ENCODE peak calls at places on chromosomes 5 and 9, in ten cellular contexts. L is nephron progenitor cell; P is brain microvascular endothelial cell; D is activated CD8-positive, alpha-beta T cell treated with anti-CD3 and anti-CD28 coated beads for 36 hours; A is foreskin fibroblast; C is A549; X is endothelial cell of umbilical vein; Q is choroid plexus epithelial cell; H is sigmoid colon; N is WTC11. F is an unnamed sample.

GRCh38 chr5:158117467-158118165 is 258.7 kb upstream of the CLINT1 start:
- DNase-seq in X (no peak), Q (no peak), N (no peak), L (no peak), H (no peak), P (no peak), C (no peak), A (peak), D (no peak), F (no peak)

GRCh38 chr5:139243425-139243965 is 45.3 kb upstream of the SIL1 start:
- DNase-seq in P (no peak), X (no peak), Q (peak), D (no peak), H (no peak), A (peak), C (no peak), L (no peak), N (no peak), F (no peak)

GRCh38 chr5:177447066-177447610 is 524 bp downstream of the PRR7 start:
- DNase-seq in H (no peak), P (no peak), A (no peak), D (peak), C (peak), Q (peak), X (no peak), N (peak), L (peak), F (peak)

GRCh38 chr9:127545196-127546124 is 66.6 kb upstream of the STXBP1 start:
- DNase-seq in N (no peak), H (peak), D (no peak), Q (peak), L (no peak), P (no peak), A (no peak), C (peak), X (peak), F (no peak)

GRCh38 chr9:92767078-92768054 is 2.7 kb upstream of the BICD2 start:
- DNase-seq in N (no peak), H (no peak), L (no peak), A (no peak), X (no peak), D (no peak), C (no peak), Q (no peak), P (no peak), F (no peak)

GRCh38 chr9:98255064-98255577 is 328 bp downstream of the TBC1D2 start:
- DNase-seq in Q (peak), L (no peak), D (peak), N (no peak), C (peak), H (peak), P (peak), X (no peak), A (peak), F (no peak)

GRCh38 chr9:119004618-119004990 is 364.6 kb downstream of the BRINP1 start:
- DNase-seq in P (peak), L (no peak), X (no peak), H (peak), D (no peak), N (no peak), Q (peak), C (peak), A (peak), F (no peak)

GRCh38 chr5:37804401-37804800 is 35.4 kb downstream of the GDNF start:
- DNase-seq in Q (no peak), P (no peak), X (no peak), D (no peak), C (no peak), A (no peak), N (no peak), L (no peak), H (no peak), F (no peak)

GRCh38 chr9:105890046-105890822 is 195.9 kb downstream of the TMEM38B start:
- DNase-seq in A (no peak), X (no peak), P (no peak), N (no peak), D (no peak), H (no peak), L (no peak), C (no peak), Q (peak), F (no peak)

GRCh38 chr9:89803403-89803802 is 198.6 kb downstream of the GADD45G start:
- DNase-seq in D (no peak), H (no peak), X (no peak), A (no peak), P (no peak), C (no peak), L (no peak), N (no peak), Q (no peak), F (no peak)

GRCh38 chr9:128624566-128624965 is 32.1 kb downstream of the DYNC2I2 start:
- DNase-seq in N (no peak), Q (no peak), C (no peak), H (no peak), P (no peak), A (no peak), X (no peak), D (no peak), L (no peak), F (no peak)
- TF ChIP-seq CTCF in N (no peak), Q (no peak), C (no peak), H (no peak), P (no peak), A (no peak), X (no peak), D (no peak), L (no peak), F (no peak)

GRCh38 chr5:169886033-169886432 is 94.3 kb downstream of the INSYN2B start:
- DNase-seq in P (no peak), L (no peak), X (no peak), N (no peak), H (no peak), Q (no peak), D (no peak), A (no peak), C (no peak), F (no peak)
- TF ChIP-seq CTCF in P (no peak), L (no peak), X (no peak), N (no peak), H (no peak), Q (no peak), D (no peak), A (no peak), C (no peak), F (no peak)

GRCh38 chr5:64207978-64208377 is 42.3 kb downstream of the RNF180 start:
- DNase-seq in X (peak), N (no peak), D (no peak), L (no peak), P (no peak), Q (peak), H (no peak), A (no peak), C (peak), F (no peak)
- TF ChIP-seq CTCF in X (no peak), N (no peak), D (no peak), L (peak), P (no peak), Q (peak), H (no peak), A (no peak), C (peak), F (peak)

GRCh38 chr5:135011355-135012032 is 22.5 kb downstream of the PITX1 start:
- DNase-seq in A (no peak), D (no peak), H (peak), Q (no peak), N (no peak), C (no peak), X (no peak), P (no peak), L (no peak), F (no peak)
- TF ChIP-seq CTCF in A (no peak), D (no peak), H (no peak), Q (no peak), N (no peak), C (peak), X (no peak), P (no peak), L (no peak), F (no peak)

GRCh38 chr5:150777685-150778084 is 872 bp upstream of the SMIM3 start:
- DNase-seq in H (no peak), P (no peak), L (no peak), X (no peak), C (no peak), Q (no peak), D (no peak), A (no peak), N (no peak), F (no peak)

GRCh38 chr5:150778103-150778516 is 447 bp upstream of the SMIM3 start:
- DNase-seq in C (no peak), H (no peak), X (peak), N (no peak), L (no peak), P (peak), D (no peak), Q (peak), A (no peak), F (no peak)

GRCh38 chr5:150780180-150780692 is 1.7 kb downstream of the SMIM3 start:
- DNase-seq in X (no peak), N (no peak), A (peak), L (no peak), C (no peak), P (peak), D (peak), Q (peak), H (peak), F (peak)

GRCh38 chr5:150779397-150780179 is 1.0 kb downstream of the SMIM3 start:
- DNase-seq in H (peak), P (no peak), X (no peak), A (peak), C (no peak), N (no peak), L (no peak), D (no peak), Q (peak), F (peak)

GRCh38 chr5:150778517-150779396 is at the start of gene SMIM3:
- DNase-seq in C (peak), Q (peak), A (peak), D (peak), L (peak), X (peak), P (peak), H (peak), N (peak), F (peak)
- TF ChIP-seq CTCF in C (peak), Q (peak), A (peak), D (peak), L (no peak), X (peak), P (peak), H (no peak), N (no peak), F (peak)

DNA sequence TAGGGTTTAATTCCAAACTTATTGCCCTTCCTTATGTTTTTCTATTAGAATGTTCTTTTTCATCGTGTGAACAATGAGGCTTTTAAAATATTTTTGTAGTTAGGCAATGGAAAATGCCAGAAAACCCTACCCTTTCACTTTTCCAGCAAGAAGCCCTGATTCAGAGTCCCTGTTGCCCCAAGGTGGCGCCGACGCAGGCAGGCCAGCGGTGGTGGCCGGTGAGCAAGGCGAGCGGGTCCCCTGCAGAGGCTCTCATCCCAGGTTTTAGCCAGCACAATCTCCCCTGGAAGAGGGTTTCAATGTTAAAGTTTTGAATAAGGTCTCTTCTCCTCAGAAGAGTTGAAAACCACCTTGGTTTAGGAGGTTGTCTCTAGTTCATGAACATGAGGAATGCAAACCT is 40.8 kb upstream of the CKMT2 start:
- DNase-seq in A (no peak), C (no peak), Q (no peak), H (no peak), P (no peak), L (no peak), D (no peak), X (no peak), N (peak), F (no peak)
- TF ChIP-seq CTCF in A (no peak), C (no peak), Q (no peak), H (no peak), P (peak), L (no peak), D (no peak), X (no peak), N (no peak), F (no peak)

DNA sequence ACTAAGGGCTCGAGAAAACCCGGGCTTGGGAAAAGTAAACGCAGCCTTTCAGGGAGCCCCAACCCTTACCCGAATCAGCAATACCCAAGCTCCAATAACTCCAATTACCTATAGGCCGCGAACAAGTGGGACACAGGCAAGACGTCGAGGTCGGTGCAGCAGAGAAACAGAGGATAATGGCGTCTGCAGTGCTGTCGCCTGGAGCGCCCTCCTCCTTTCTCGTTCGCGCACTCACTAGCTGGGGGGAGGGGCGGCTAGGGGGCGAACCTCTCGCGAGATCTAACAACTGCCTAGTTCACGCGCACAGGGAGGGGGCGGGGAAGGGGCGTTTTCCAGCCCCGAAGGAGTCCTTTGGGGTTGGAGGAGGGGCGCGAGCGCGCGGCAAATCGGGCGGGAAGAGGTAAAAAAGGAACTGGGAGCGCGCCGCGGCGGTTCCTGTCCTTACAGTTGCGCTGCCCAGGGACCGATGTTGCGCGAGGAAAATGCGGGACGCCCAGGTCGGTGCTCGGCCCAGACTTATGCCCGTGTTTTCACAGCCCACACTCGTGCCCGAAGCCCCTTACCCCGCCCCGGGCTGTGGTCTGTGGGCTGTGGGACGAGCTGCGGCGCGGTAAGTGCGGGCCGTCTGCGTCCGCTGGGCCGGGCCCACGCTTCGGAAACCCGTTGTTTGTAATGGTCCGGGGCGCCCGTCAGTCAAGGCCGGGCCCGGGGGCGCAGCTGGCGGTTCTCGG is at the start of gene RMI1:
- DNase-seq in C (peak), L (peak), N (peak), X (peak), H (peak), P (peak), Q (peak), A (peak), D (peak), F (peak)
- TF ChIP-seq CTCF in C (no peak), L (no peak), N (no peak), X (no peak), H (no peak), P (no peak), Q (peak), A (no peak), D (no peak), F (no peak)

GRCh38 chr9:6384732-6385131 is 28.3 kb upstream of the UHRF2 start:
- DNase-seq in C (no peak), A (no peak), X (no peak), D (no peak), H (no peak), N (no peak), Q (peak), L (no peak), P (no peak), F (no peak)
- TF ChIP-seq CTCF in C (no peak), A (no peak), X (no peak), D (no peak), H (no peak), N (no peak), Q (no peak), L (no peak), P (no peak), F (no peak)